ENCODE peak calls at places on chromosome 1, in six cellular contexts. S is DND-41, Q is neural progenitor cell, B is adrenal gland, P is right lobe of liver, R is tibial artery. Y is an unnamed sample.
A peak's percentile ranks its signal among the peaks of the same experiment; 100 is the strongest.

GRCh38 chr1:46547481-46548383 is 3.7 kb downstream of the KNCN start:
- DNase-seq in S (peak; percentile 17), P (peak; percentile 43), B (no peak), R (peak; percentile 17), Q (peak; percentile 78), Y (no peak)

GRCh38 chr1:10779201-10779600 is 17.2 kb downstream of the CASZ1 start:
- DNase-seq in S (no peak), P (peak; percentile 37), Q (no peak), B (no peak), R (no peak), Y (no peak)

GRCh38 chr1:173255214-173255813 is 48.2 kb upstream of the TNFSF4 start:
- DNase-seq in S (peak; percentile 15), B (peak; percentile 28), Q (peak; percentile 45), P (no peak), R (no peak), Y (no peak)

GRCh38 chr1:153122831-153123421 is 9.6 kb upstream of the SPRR2F start:
- DNase-seq in Q (peak; percentile 16), B (no peak), S (no peak), R (no peak), P (no peak), Y (no peak)

GRCh38 chr1:231753313-231753712 is 126.7 kb downstream of the DISC1 start:
- DNase-seq in B (no peak), Q (no peak), P (no peak), R (no peak), S (no peak), Y (no peak)

GRCh38 chr1:183106746-183107145 is 79.3 kb upstream of the LAMC2 start:
- DNase-seq in P (no peak), Q (no peak), B (no peak), S (no peak), R (no peak), Y (no peak)

GRCh38 chr1:212856755-212857154 is 1.3 kb upstream of the FLVCR1 start:
- DNase-seq in S (no peak), B (no peak), R (no peak), Q (no peak), P (no peak), Y (no peak)

GRCh38 chr1:70387507-70387906 is 23.6 kb upstream of the CTH start:
- DNase-seq in S (no peak), R (no peak), P (no peak), B (no peak), Q (no peak), Y (no peak)

GRCh38 chr1:26584022-26584485 is 54.5 kb downstream of the RPS6KA1 start:
- DNase-seq in R (no peak), B (no peak), P (no peak), Q (peak; percentile 38), S (peak; percentile 23), Y (no peak)

GRCh38 chr1:240847330-240847729 is 235.4 kb upstream of the GREM2 start:
- DNase-seq in B (no peak), R (no peak), Q (no peak), S (no peak), P (no peak), Y (no peak)

GRCh38 chr1:194537521-194537920 is 1351.1 kb upstream of the B3GALT2 start:
- DNase-seq in B (no peak), S (no peak), P (no peak), R (no peak), Q (no peak), Y (no peak)

GRCh38 chr1:164692420-164692819 is 133.4 kb downstream of the PBX1 start:
- DNase-seq in S (no peak), Q (no peak), B (no peak), R (no peak), P (no peak), Y (no peak)

GRCh38 chr1:221900678-221901077 is 158.8 kb upstream of the DUSP10 start:
- DNase-seq in B (no peak), Q (no peak), P (no peak), S (no peak), R (no peak), Y (no peak)

GRCh38 chr1:201504799-201505504 is 2.0 kb downstream of the CSRP1 start:
- DNase-seq in B (no peak), R (no peak), P (no peak), S (no peak), Q (no peak), Y (no peak)

GRCh38 chr1:231776006-231776707 is 149.6 kb downstream of the DISC1 start:
- DNase-seq in S (no peak), P (no peak), Q (no peak), R (no peak), B (no peak), Y (no peak)

GRCh38 chr1:89068291-89068690 is 3.3 kb upstream of the GBP1 start:
- DNase-seq in Q (no peak), P (peak; percentile 89), B (no peak), R (no peak), S (no peak), Y (no peak)

GRCh38 chr1:197471248-197472035 is 203.4 kb downstream of the CRB1 start:
- DNase-seq in B (no peak), P (no peak), Q (peak; percentile 51), R (no peak), S (no peak), Y (no peak)

GRCh38 chr1:107689157-107689556 is 275.8 kb downstream of the VAV3 start:
- DNase-seq in B (no peak), S (no peak), P (no peak), Q (no peak), R (no peak), Y (no peak)

GRCh38 chr1:194133152-194133551 is 946.7 kb upstream of the B3GALT2 start:
- DNase-seq in Q (no peak), S (no peak), P (no peak), R (no peak), B (no peak), Y (no peak)

GRCh38 chr1:70455291-70455690 is 44.2 kb downstream of the CTH start:
- DNase-seq in R (no peak), Q (no peak), P (no peak), B (no peak), S (no peak), Y (no peak)

GRCh38 chr1:7159116-7159781 is 374.0 kb downstream of the CAMTA1 start:
- DNase-seq in B (no peak), P (no peak), R (no peak), S (no peak), Q (no peak), Y (no peak)

GRCh38 chr1:33424205-33424604 is 6.7 kb downstream of the PHC2 start:
- DNase-seq in P (no peak), R (no peak), B (no peak), S (no peak), Q (peak; percentile 12), Y (no peak)

GRCh38 chr1:111195002-111195684 is 5.3 kb downstream of the DENND2D start:
- DNase-seq in R (no peak), P (no peak), Q (no peak), B (no peak), S (no peak), Y (no peak)

GRCh38 chr1:230806552-230806951 is 59.4 kb downstream of the CAPN9 start:
- DNase-seq in R (no peak), Q (no peak), B (no peak), P (no peak), S (no peak), Y (peak; percentile 7)

GRCh38 chr1:234977891-234978396 is 150.7 kb downstream of the TOMM20 start:
- DNase-seq in S (peak; percentile 44), Q (no peak), B (no peak), P (peak; percentile 69), R (no peak), Y (no peak)

GRCh38 chr1:234976880-234977680 is 151.6 kb downstream of the TOMM20 start:
- DNase-seq in R (no peak), B (no peak), P (peak; percentile 29), Q (no peak), S (no peak), Y (no peak)

GRCh38 chr1:234975122-234975940 is 153.3 kb downstream of the TOMM20 start:
- DNase-seq in Q (no peak), B (no peak), P (peak; percentile 49), R (no peak), S (no peak), Y (no peak)

GRCh38 chr1:234978397-234979291 is 150.0 kb downstream of the TOMM20 start:
- DNase-seq in Q (no peak), B (peak; percentile 73), P (peak; percentile 88), R (peak; percentile 64), S (peak; percentile 60), Y (peak; percentile 79)

GRCh38 chr1:234975941-234976871 is 152.4 kb downstream of the TOMM20 start:
- DNase-seq in R (peak; percentile 81), P (peak; percentile 83), B (no peak), Q (no peak), S (no peak), Y (peak; percentile 93)
- H3K27ac ChIP-seq in R (peak overlapping the region; percentile 39), P (peak overlapping the region; percentile 99), B (peak overlapping the region; percentile 67), Q (no peak overlapping the region), S (no peak overlapping the region), Y (peak overlapping the region; percentile 95)

GRCh38 chr1:93816970-93817738 is 61.9 kb downstream of the DNTTIP2 start:
- DNase-seq in P (no peak), R (peak; percentile 26), S (peak; percentile 45), Q (no peak), B (no peak), Y (no peak)
- H3K27ac ChIP-seq in P (peak overlapping the region; percentile 8), R (no peak overlapping the region), S (peak overlapping the region; percentile 57), Q (no peak overlapping the region), B (peak overlapping the region; percentile 40), Y (no peak overlapping the region)

DNA sequence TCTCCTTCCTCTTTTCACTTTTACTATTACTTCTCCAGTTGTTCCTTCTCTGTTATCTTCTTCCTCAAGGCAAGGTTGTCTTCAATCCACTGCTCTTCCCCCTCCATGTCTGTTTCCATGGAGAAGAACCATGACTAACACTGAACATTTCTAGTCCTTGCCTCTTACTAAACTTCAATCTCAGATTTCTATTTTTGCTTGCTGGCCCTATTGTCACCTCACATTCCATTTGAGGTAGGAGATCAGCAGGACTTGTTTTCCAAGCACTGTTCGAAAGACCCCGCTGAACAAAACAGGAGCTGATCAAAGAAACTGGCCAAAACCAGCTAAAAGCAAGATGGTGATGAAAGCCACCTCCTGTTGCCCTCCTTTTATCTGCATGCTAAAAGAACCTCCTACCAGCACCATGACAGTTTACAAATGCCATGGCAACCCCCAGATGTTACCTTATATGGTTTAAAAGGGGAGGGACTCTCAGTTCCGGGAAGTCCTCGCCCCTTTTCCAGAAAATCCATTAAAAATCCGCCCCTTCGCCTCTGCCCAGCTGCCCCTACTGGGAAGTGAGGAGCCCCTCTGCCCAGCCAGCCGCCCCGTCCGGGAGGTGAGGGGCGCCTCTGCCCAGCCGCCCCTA is 22.6 kb downstream of the GON4L start:
- DNase-seq in S (no peak), R (no peak), B (no peak), P (no peak), Q (peak; percentile 70), Y (peak; percentile 51)
- H3K27ac ChIP-seq in S (no peak overlapping the region), R (no peak overlapping the region), B (no peak overlapping the region), P (no peak overlapping the region), Q (peak overlapping the region; percentile 82), Y (no peak overlapping the region)

GRCh38 chr1:38114633-38115032 is 68.0 kb upstream of the POU3F1 start:
- DNase-seq in S (no peak), R (no peak), Q (no peak), B (no peak), P (no peak), Y (no peak)

GRCh38 chr1:38115251-38115650 is 68.7 kb upstream of the POU3F1 start:
- DNase-seq in S (no peak), P (no peak), Q (no peak), R (no peak), B (no peak), Y (no peak)

GRCh38 chr1:38119000-38119399 is 72.4 kb upstream of the POU3F1 start:
- DNase-seq in S (no peak), P (no peak), B (no peak), Q (no peak), R (no peak), Y (no peak)

GRCh38 chr1:38115682-38116187 is 69.1 kb upstream of the POU3F1 start:
- DNase-seq in R (no peak), S (no peak), B (no peak), P (no peak), Q (no peak), Y (no peak)

GRCh38 chr1:38117444-38117887 is 70.9 kb upstream of the POU3F1 start:
- DNase-seq in Q (no peak), S (no peak), B (no peak), P (peak; percentile 95), R (no peak), Y (no peak)
- H3K27ac ChIP-seq in Q (no peak overlapping the region), S (no peak overlapping the region), B (no peak overlapping the region), P (no peak overlapping the region), R (no peak overlapping the region), Y (no peak overlapping the region)